ENCODE peak calls at places on chromosomes 3 and 15, in seven cellular contexts. V is IMR-90, C is GM23338, S is adrenal gland, E is psoas muscle, X is body of pancreas, Q is cardiac muscle cell. T is an unnamed sample.
A peak's percentile ranks its signal among the peaks of the same experiment; 100 is the strongest.

GRCh38 chr15:29538110-29538509 is 268.5 kb upstream of the NSMCE3 start:
- DNase-seq in V (no peak), C (no peak), S (no peak), E (no peak), X (peak; percentile 61), Q (no peak), T (no peak)

GRCh38 chr3:107315136-107315535 is 62.1 kb upstream of the CCDC54 start:
- DNase-seq in V (peak; percentile 5), C (no peak), S (no peak), E (no peak), X (no peak), Q (no peak), T (no peak)

GRCh38 chr3:9390265-9390888 is 7.0 kb upstream of the SETD5 start:
- DNase-seq in V (no peak), C (no peak), S (no peak), E (no peak), X (no peak), Q (no peak), T (no peak)

GRCh38 chr3:121517950-121518349 is 27.8 kb downstream of the POLQ start:
- DNase-seq in V (peak; percentile 11), C (no peak), S (no peak), E (no peak), X (no peak), Q (no peak), T (no peak)

GRCh38 chr15:63560741-63561448 is 36.3 kb upstream of the FBXL22 start:
- DNase-seq in V (peak; percentile 27), C (peak; percentile 48), S (no peak), E (no peak), X (no peak), Q (no peak), T (no peak)

GRCh38 chr3:122754867-122755835 is 38.5 kb downstream of the HSPBAP1 start:
- DNase-seq in V (peak; percentile 44), C (peak; percentile 90), S (no peak), E (no peak), X (no peak), Q (peak; percentile 52), T (no peak)

GRCh38 chr3:53238051-53238850 is 17.6 kb downstream of the TKT start:
- DNase-seq in V (peak; percentile 97), C (no peak), S (peak; percentile 67), E (no peak), X (peak; percentile 64), Q (no peak), T (peak; percentile 89)

GRCh38 chr15:85805392-85805791 is 10.7 kb upstream of the KLHL25 start:
- DNase-seq in V (no peak), C (no peak), S (no peak), E (no peak), X (no peak), Q (no peak), T (no peak)

GRCh38 chr15:101562428-101563059 is 73.0 kb upstream of the PCSK6 start:
- DNase-seq in V (no peak), C (no peak), S (no peak), E (no peak), X (no peak), Q (no peak), T (peak; percentile 34)

GRCh38 chr3:185207931-185208746 is 45.7 kb downstream of the EHHADH start:
- DNase-seq in V (peak; percentile 61), C (no peak), S (no peak), E (no peak), X (no peak), Q (no peak), T (no peak)

GRCh38 chr15:57751177-57751800 is 44.8 kb downstream of the POLR2M start:
- DNase-seq in V (peak; percentile 40), C (peak; percentile 66), S (no peak), E (no peak), X (no peak), Q (peak; percentile 39), T (no peak)

GRCh38 chr3:112718967-112719366 is 78.0 kb upstream of the CCDC80 start:
- DNase-seq in V (no peak), C (no peak), S (no peak), E (no peak), X (no peak), Q (no peak), T (no peak)

GRCh38 chr3:194537732-194538247 is 51.0 kb upstream of the ATP13A3 start:
- DNase-seq in V (peak; percentile 87), C (no peak), S (peak; percentile 38), E (no peak), X (peak; percentile 71), Q (peak; percentile 53), T (peak; percentile 33)

GRCh38 chr3:65886376-65886775 is 152.3 kb downstream of the MAGI1 start:
- DNase-seq in V (no peak), C (no peak), S (no peak), E (no peak), X (no peak), Q (no peak), T (no peak)

GRCh38 chr3:51099794-51100542 is 285.1 kb upstream of the MANF start:
- DNase-seq in V (peak; percentile 47), C (peak; percentile 90), S (peak; percentile 60), E (no peak), X (peak; percentile 53), Q (peak; percentile 78), T (peak; percentile 22)

GRCh38 chr3:139548801-139549200 is 9.3 kb upstream of the RBP1 start:
- DNase-seq in V (no peak), C (no peak), S (peak; percentile 75), E (no peak), X (peak; percentile 77), Q (no peak), T (no peak)

GRCh38 chr3:127940116-127940515 is 25.1 kb downstream of the KBTBD12 start:
- DNase-seq in V (no peak), C (no peak), S (no peak), E (no peak), X (no peak), Q (no peak), T (no peak)

GRCh38 chr3:138174421-138175122 is at the start of gene DBR1:
- DNase-seq in V (peak; percentile 80), C (peak; percentile 88), S (peak; percentile 85), E (peak; percentile 79), X (peak; percentile 84), Q (peak; percentile 84), T (peak; percentile 78)

GRCh38 chr3:11850003-11850402 is 3.3 kb upstream of the TAMM41 start:
- DNase-seq in V (no peak), C (no peak), S (no peak), E (no peak), X (no peak), Q (no peak), T (no peak)

GRCh38 chr15:65940618-65940909 is 71.3 kb downstream of the RAB11A start:
- DNase-seq in V (peak; percentile 13), C (no peak), S (peak; percentile 29), E (no peak), X (no peak), Q (no peak), T (no peak)

GRCh38 chr3:24133942-24134341 is 188.9 kb downstream of the NR1D2 start:
- DNase-seq in V (no peak), C (no peak), S (no peak), E (no peak), X (no peak), Q (no peak), T (no peak)
- H3K4me1 ChIP-seq in V (peaks cover 1% of the 10 kb centered on the region), C (no peaks in the 10 kb centered on the region), S (no peaks in the 10 kb centered on the region), E (peaks cover 36% of the 10 kb centered on the region), X (peaks cover 9% of the 10 kb centered on the region), Q (no peaks in the 10 kb centered on the region), T (peaks cover 4% of the 10 kb centered on the region)

GRCh38 chr15:96366526-96366877 is 36.0 kb downstream of the NR2F2 start:
- DNase-seq in V (no peak), C (peak; percentile 60), S (no peak), E (no peak), X (no peak), Q (no peak), T (no peak)

GRCh38 chr15:96369825-96370621 is 39.5 kb downstream of the NR2F2 start:
- DNase-seq in V (no peak), C (peak; percentile 73), S (no peak), E (no peak), X (no peak), Q (no peak), T (no peak)

GRCh38 chr15:96369351-96369750 is 38.9 kb downstream of the NR2F2 start:
- DNase-seq in V (no peak), C (no peak), S (no peak), E (no peak), X (no peak), Q (no peak), T (no peak)

GRCh38 chr15:96365781-96366525 is 35.5 kb downstream of the NR2F2 start:
- DNase-seq in V (no peak), C (peak; percentile 79), S (no peak), E (no peak), X (no peak), Q (no peak), T (no peak)

GRCh38 chr15:96367436-96368200 is 37.1 kb downstream of the NR2F2 start:
- DNase-seq in V (no peak), C (peak; percentile 65), S (no peak), E (no peak), X (no peak), Q (no peak), T (no peak)
- H3K27me3 ChIP-seq in V (peaks cover 6% of the 10 kb centered on the region), C (peaks cover 100% of the 10 kb centered on the region), S (peaks cover 5% of the 10 kb centered on the region), E (no peaks in the 10 kb centered on the region), X (peaks cover 23% of the 10 kb centered on the region), Q (peaks cover 100% of the 10 kb centered on the region), T (no peaks in the 10 kb centered on the region)

GRCh38 chr3:123818921-123819429 is 65.2 kb downstream of the MYLK start:
- DNase-seq in V (peak; percentile 88), C (no peak), S (no peak), E (no peak), X (no peak), Q (no peak), T (peak; percentile 85)

GRCh38 chr3:123816673-123817207 is 67.4 kb downstream of the MYLK start:
- DNase-seq in V (peak; percentile 90), C (no peak), S (no peak), E (no peak), X (no peak), Q (no peak), T (peak; percentile 83)

GRCh38 chr3:123815981-123816380 is 68.2 kb downstream of the MYLK start:
- DNase-seq in V (no peak), C (no peak), S (no peak), E (no peak), X (no peak), Q (no peak), T (no peak)

GRCh38 chr3:123818324-123818920 is 65.7 kb downstream of the MYLK start:
- DNase-seq in V (peak; percentile 33), C (no peak), S (no peak), E (no peak), X (no peak), Q (no peak), T (peak; percentile 71)

GRCh38 chr3:123817413-123817812 is 66.7 kb downstream of the MYLK start:
- DNase-seq in V (no peak), C (no peak), S (no peak), E (no peak), X (no peak), Q (no peak), T (no peak)
- H3K4me1 ChIP-seq in V (peaks cover 37% of the 10 kb centered on the region), C (peaks cover 9% of the 10 kb centered on the region), S (no peaks in the 10 kb centered on the region), E (no peaks in the 10 kb centered on the region), X (no peaks in the 10 kb centered on the region), Q (no peaks in the 10 kb centered on the region), T (peaks cover 61% of the 10 kb centered on the region)

GRCh38 chr3:147356909-147357733 is 49.2 kb downstream of the ZIC4 start:
- DNase-seq in V (no peak), C (peak; percentile 92), S (no peak), E (no peak), X (no peak), Q (peak; percentile 31), T (no peak)
- H3K27me3 ChIP-seq in V (peaks cover 74% of the 10 kb centered on the region), C (peaks cover 100% of the 10 kb centered on the region), S (peaks cover 81% of the 10 kb centered on the region), E (peaks cover 17% of the 10 kb centered on the region), X (peaks cover 40% of the 10 kb centered on the region), Q (peaks cover 100% of the 10 kb centered on the region), T (peaks cover 18% of the 10 kb centered on the region)